ENCODE peak calls at places on chromosome 12, in five cellular contexts. V is A549, G is K562, B is GM12878, A is NB4. Z is an unnamed sample.
A peak's percentile ranks its signal among the peaks of the same experiment; 100 is the strongest.

GRCh38 chr12:12249216-12250050 is 17.4 kb downstream of the LRP6 start:
- DNase-seq in V (no peak), G (no peak), B (peak; percentile 52), A (peak; percentile 49), Z (no peak)

GRCh38 chr12:3241621-3242020 is 164.4 kb downstream of the TSPAN9 start:
- DNase-seq in V (no peak), G (no peak), B (no peak), A (no peak), Z (no peak)

GRCh38 chr12:11654338-11654737 is 4.9 kb downstream of the ETV6 start:
- DNase-seq in V (no peak), G (no peak), B (peak; percentile 40), A (peak; percentile 37), Z (no peak)

GRCh38 chr12:79927772-79928474 is 7.0 kb downstream of the PPP1R12A start:
- DNase-seq in V (no peak), G (no peak), B (peak; percentile 70), A (peak; percentile 79), Z (no peak)

GRCh38 chr12:124551268-124552144 is 15.9 kb downstream of the NCOR2 start:
- DNase-seq in V (no peak), G (no peak), B (no peak), A (peak; percentile 94), Z (no peak)

GRCh38 chr12:124097681-124098080 is 124.7 kb downstream of the ZNF664 start:
- DNase-seq in V (no peak), G (no peak), B (no peak), A (no peak), Z (no peak)

GRCh38 chr12:100199347-100200136 is 1.1 kb upstream of the ACTR6 start:
- DNase-seq in V (peak; percentile 69), G (peak; percentile 81), B (no peak), A (peak; percentile 85), Z (peak; percentile 20)

GRCh38 chr12:25020621-25021243 is 71.8 kb upstream of the BCAT1 start:
- DNase-seq in V (no peak), G (no peak), B (peak; percentile 79), A (no peak), Z (no peak)

GRCh38 chr12:62522984-62523383 is 56.4 kb downstream of the MON2 start:
- DNase-seq in V (no peak), G (no peak), B (no peak), A (peak; percentile 22), Z (no peak)

GRCh38 chr12:20127401-20127800 is 240.9 kb upstream of the PDE3A start:
- DNase-seq in V (no peak), G (no peak), B (no peak), A (no peak), Z (no peak)

GRCh38 chr12:109651596-109651995 is 62.0 kb upstream of the FAM222A start:
- DNase-seq in V (no peak), G (no peak), B (no peak), A (no peak), Z (no peak)

GRCh38 chr12:59929091-59929490 is 333.3 kb downstream of the SLC16A7 start:
- DNase-seq in V (no peak), G (no peak), B (no peak), A (no peak), Z (no peak)

GRCh38 chr12:26803552-26803951 is 29.4 kb downstream of the ITPR2 start:
- DNase-seq in V (no peak), G (no peak), B (no peak), A (no peak), Z (peak; percentile 26)

GRCh38 chr12:74646831-74647230 is 109.2 kb downstream of the ATXN7L3B start:
- DNase-seq in V (no peak), G (no peak), B (no peak), A (no peak), Z (no peak)

GRCh38 chr12:64976131-64976530 is 145.0 kb downstream of the WIF1 start:
- DNase-seq in V (no peak), G (no peak), B (peak; percentile 40), A (peak; percentile 5), Z (no peak)

GRCh38 chr12:90682398-90682797 is 272.6 kb downstream of the CCER1 start:
- DNase-seq in V (no peak), G (no peak), B (no peak), A (no peak), Z (peak; percentile 1)

GRCh38 chr12:104632724-104633181 is 176.0 kb downstream of the CHST11 start:
- DNase-seq in V (no peak), G (no peak), B (no peak), A (no peak), Z (no peak)

GRCh38 chr12:85058339-85058738 is 22.2 kb downstream of the LRRIQ1 start:
- DNase-seq in V (no peak), G (no peak), B (no peak), A (no peak), Z (no peak)

GRCh38 chr12:81644503-81644902 is 114.6 kb downstream of the PPFIA2 start:
- DNase-seq in V (peak; percentile 7), G (no peak), B (no peak), A (peak; percentile 51), Z (peak; percentile 41)

GRCh38 chr12:100279612-100280244 is 12.8 kb downstream of the SCYL2 start:
- DNase-seq in V (no peak), G (peak; percentile 7), B (no peak), A (no peak), Z (no peak)

GRCh38 chr12:31736472-31736871 is 7.7 kb upstream of the AMN1 start:
- DNase-seq in V (no peak), G (no peak), B (no peak), A (peak; percentile 66), Z (peak; percentile 40)

GRCh38 chr12:109760031-109760929 is 46.7 kb downstream of the FAM222A start:
- DNase-seq in V (no peak), G (no peak), B (no peak), A (no peak), Z (no peak)

GRCh38 chr12:18595406-18595805 is 142.4 kb downstream of the PLCZ1 start:
- DNase-seq in V (no peak), G (no peak), B (no peak), A (no peak), Z (no peak)

GRCh38 chr12:21379218-21379617 is 6.5 kb downstream of the IAPP start:
- DNase-seq in V (no peak), G (no peak), B (no peak), A (no peak), Z (no peak)

GRCh38 chr12:117178301-117178700 is 12.0 kb downstream of the FBXO21 start:
- DNase-seq in V (no peak), G (no peak), B (no peak), A (no peak), Z (no peak)

GRCh38 chr12:117182866-117183265 is 7.4 kb downstream of the FBXO21 start:
- DNase-seq in V (no peak), G (no peak), B (no peak), A (no peak), Z (no peak)

GRCh38 chr12:117178745-117179144 is 11.5 kb downstream of the FBXO21 start:
- DNase-seq in V (no peak), G (no peak), B (no peak), A (no peak), Z (no peak)

GRCh38 chr12:117180790-117181467 is 9.3 kb downstream of the FBXO21 start:
- DNase-seq in V (no peak), G (no peak), B (no peak), A (no peak), Z (no peak)
- TF ChIP-seq MYC in V (no peak), G (no peak), B (no peak), A (no peak), Z (no peak)

DNA sequence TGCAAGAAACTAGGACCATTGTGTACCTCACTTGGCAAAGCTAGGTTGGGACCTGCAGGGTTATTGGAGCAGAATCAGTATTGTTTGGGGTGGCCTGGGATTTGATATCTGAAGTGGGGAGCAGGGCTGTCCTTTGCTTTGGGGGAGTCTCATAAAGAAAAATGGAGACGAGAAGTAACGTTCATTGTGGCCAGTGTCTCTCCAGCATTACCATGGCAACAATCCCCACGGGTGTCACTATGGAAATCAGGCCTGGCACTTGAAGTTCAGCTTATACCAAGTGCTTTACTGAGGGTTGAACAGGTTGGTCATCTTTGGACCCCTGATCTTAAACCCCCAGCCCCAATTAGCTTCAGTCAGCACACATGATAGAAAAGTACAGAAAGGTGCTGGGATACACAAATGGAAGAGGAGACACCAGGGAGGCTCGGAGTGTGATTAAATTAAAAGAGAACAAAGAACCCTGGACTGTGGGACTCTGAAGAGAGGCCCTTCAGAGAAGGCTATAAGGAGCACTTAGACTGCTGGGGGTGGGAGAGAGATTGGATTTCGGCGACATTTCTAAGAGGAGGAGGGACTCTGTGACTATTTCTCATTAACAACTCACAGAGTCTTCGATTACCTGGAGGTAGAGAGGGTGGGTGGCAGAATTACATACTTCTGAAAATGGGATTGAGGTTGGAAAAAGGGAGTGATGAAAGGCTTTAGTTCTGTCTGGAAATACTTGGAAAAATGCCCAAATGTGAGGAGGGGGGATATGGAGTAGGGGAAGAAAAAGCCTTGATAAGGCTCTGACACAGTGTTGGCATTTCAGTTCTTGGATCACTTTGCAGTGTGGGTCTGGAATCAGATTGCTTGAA is 3.7 kb downstream of the KIF5A start:
- DNase-seq in V (no peak), G (no peak), B (no peak), A (no peak), Z (no peak)
- TF ChIP-seq MYC in V (no peak), G (no peak), B (no peak), A (no peak), Z (no peak)

DNA sequence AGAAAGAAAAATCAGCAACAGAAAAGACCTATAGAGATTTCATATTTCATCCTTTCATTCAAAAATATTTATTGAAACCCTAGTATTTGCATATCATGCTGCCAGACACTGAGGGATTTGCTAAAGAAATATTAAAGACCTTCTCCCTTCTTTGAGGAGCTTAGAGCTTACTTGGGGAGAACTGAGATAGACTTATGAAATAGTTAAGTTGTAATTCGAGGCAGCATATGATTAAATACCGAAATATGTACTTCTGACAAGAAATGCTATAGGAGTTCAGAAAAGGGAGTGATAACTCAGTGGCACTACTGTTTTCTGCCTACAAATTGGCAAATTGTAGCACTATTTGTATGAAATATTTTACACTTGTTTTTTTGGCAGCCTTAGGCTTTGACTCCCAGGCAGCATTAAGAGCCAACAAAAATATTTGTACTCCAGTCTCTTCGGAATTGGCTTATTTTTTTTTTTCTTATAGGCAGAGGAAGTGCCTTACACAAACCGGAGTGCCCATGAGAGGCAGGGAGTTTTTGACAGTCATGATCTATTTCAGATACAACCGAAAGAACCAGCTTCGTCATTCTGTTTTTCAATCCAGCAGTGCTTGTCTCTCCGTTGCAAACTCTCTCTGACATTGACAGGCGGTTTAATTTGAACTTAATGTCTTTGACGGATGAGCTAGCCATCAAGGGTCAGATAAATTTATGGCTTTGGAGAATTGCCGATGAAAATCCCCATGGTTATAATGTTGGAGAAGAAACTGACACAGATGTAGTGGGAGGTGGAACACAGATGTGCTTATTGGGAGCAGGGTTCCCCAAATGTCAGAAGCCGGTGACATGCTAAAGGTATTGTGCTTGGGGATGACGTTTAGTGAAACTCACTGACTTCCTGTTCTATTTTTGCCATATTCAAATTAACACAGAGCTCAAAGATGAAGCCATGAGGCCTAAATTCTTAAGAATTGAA is 59.4 kb downstream of the PLXNC1 start:
- DNase-seq in V (no peak), G (no peak), B (peak; percentile 89), A (no peak), Z (no peak)
- TF ChIP-seq MYC in V (no peak), G (no peak), B (no peak), A (no peak), Z (no peak)

DNA sequence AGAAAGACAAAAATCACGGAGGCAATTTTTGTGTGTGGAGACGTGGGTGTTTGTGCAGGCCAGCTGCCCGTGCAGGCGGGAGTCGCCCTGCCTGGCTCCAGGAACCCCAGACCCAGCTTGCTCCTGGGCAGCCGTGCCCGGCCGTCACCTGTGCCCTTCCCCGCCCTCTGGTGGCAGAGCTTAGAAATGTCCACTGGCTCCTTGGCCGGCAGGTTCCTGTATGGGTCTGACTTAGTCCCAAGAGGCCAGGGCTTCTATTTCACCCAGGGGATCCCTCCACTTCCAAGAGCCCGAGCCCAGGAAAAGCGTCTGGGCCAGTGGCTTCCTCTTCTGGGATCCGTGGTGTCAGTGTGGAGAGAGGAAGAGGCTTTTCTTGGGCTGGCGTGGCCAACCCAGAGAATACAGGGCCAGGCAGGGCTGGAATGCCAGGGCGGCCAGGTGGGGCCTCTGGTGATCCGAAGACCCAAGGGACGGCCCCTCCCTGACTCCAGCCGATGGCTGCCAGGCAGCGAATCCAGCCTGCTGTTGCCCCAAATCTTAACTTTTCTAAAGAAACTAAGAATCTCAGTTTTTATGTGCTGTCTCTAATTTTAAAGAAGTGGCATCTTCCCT is 120.9 kb downstream of the TMEM132C start:
- DNase-seq in V (peak; percentile 30), G (peak; percentile 58), B (no peak), A (peak; percentile 56), Z (no peak)
- TF ChIP-seq MYC in V (no peak), G (no peak), B (no peak), A (no peak), Z (no peak)

Z was measured in endothelial cell of umbilical vein.